ENCODE peak calls at places on chromosome 1, in six cellular contexts. Y is left colon, M is SK-N-DZ, T is left ventricle myocardium superior, E is hypothalamus, U is BE2C. P is an unnamed sample.

GRCh38 chr1:29686012-29686930 is 449.9 kb downstream of the PTPRU start:
- DNase-seq in Y (no peak), M (no peak), T (no peak), E (no peak), U (peak), P (peak)

GRCh38 chr1:97073169-97073568 is 351.6 kb downstream of the PTBP2 start:
- DNase-seq in Y (no peak), M (no peak), T (no peak), E (no peak), U (no peak), P (no peak)

GRCh38 chr1:167819849-167820683 is 93.9 kb downstream of the ADCY10 start:
- DNase-seq in Y (peak), M (peak), T (peak), E (peak), U (peak), P (peak)

GRCh38 chr1:96926176-96926575 is 204.6 kb downstream of the PTBP2 start:
- DNase-seq in Y (no peak), M (no peak), T (no peak), E (no peak), U (no peak), P (no peak)

GRCh38 chr1:96987186-96987703 is 265.7 kb downstream of the PTBP2 start:
- DNase-seq in Y (no peak), M (no peak), T (no peak), E (no peak), U (no peak), P (no peak)

GRCh38 chr1:53326598-53327182 is 1.2 kb downstream of the LRP8 start:
- DNase-seq in Y (no peak), M (no peak), T (peak), E (peak), U (peak), P (no peak)

GRCh38 chr1:238681021-238681420 is 705.3 kb upstream of the CHRM3 start:
- DNase-seq in Y (no peak), M (no peak), T (no peak), E (no peak), U (no peak), P (no peak)

GRCh38 chr1:177384461-177384860 is 213.7 kb downstream of the BRINP2 start:
- DNase-seq in Y (no peak), M (no peak), T (no peak), E (no peak), U (no peak), P (peak)

GRCh38 chr1:184953600-184954219 is 20.6 kb downstream of the NIBAN1 start:
- DNase-seq in Y (no peak), M (no peak), T (no peak), E (no peak), U (no peak), P (no peak)

GRCh38 chr1:47898156-47898825 is 98.9 kb downstream of the TRABD2B start:
- DNase-seq in Y (no peak), M (no peak), T (no peak), E (no peak), U (no peak), P (no peak)

GRCh38 chr1:160166459-160166858 is 15.1 kb downstream of the ATP1A4 start:
- DNase-seq in Y (no peak), M (no peak), T (no peak), E (no peak), U (no peak), P (no peak)

GRCh38 chr1:176206006-176206960 is 803 bp downstream of the COP1 start:
- DNase-seq in Y (peak), M (peak), T (peak), E (peak), U (peak), P (peak)

GRCh38 chr1:29579821-29580425 is 343.6 kb downstream of the PTPRU start:
- DNase-seq in Y (no peak), M (no peak), T (no peak), E (no peak), U (no peak), P (no peak)

GRCh38 chr1:233448290-233448689 is 120.8 kb downstream of the MAP3K21 start:
- DNase-seq in Y (no peak), M (no peak), T (peak), E (no peak), U (peak), P (peak)

GRCh38 chr1:181743878-181744312 is 260.6 kb downstream of the CACNA1E start:
- DNase-seq in Y (no peak), M (no peak), T (no peak), E (peak), U (no peak), P (no peak)

GRCh38 chr1:147618077-147618569 is 52.2 kb downstream of the ACP6 start:
- DNase-seq in Y (no peak), M (no peak), T (no peak), E (no peak), U (no peak), P (no peak)

GRCh38 chr1:40627987-40628902 is 37.2 kb downstream of the RIMS3 start:
- DNase-seq in Y (no peak), M (no peak), T (no peak), E (no peak), U (no peak), P (no peak)